ENCODE peak calls at places on chromosomes 3 and 15, in five cellular contexts. W is astrocyte, Y is mesenchymal stem cell, L is neuronal stem cell, R is A549. D is an unnamed sample.

GRCh38 chr15:67036775-67037555 is 28.4 kb upstream of the SMAD3 start:
- DNase-seq in W (no peak), Y (no peak), R (no peak), L (no peak), D (no peak)

GRCh38 chr3:46056686-46057085 is 29.4 kb upstream of the XCR1 start:
- DNase-seq in Y (no peak), R (no peak), W (no peak), L (no peak), D (no peak)

GRCh38 chr15:22979069-22979698 is 984 bp downstream of the CYFIP1 start:
- DNase-seq in L (peak), R (peak), Y (peak), W (peak), D (peak)

GRCh38 chr3:52202384-52203077 is 4.6 kb downstream of the ALAS1 start:
- DNase-seq in Y (peak), L (no peak), R (no peak), W (no peak), D (no peak)

GRCh38 chr3:142734834-142735233 is 11.0 kb downstream of the TRPC1 start:
- DNase-seq in L (no peak), R (no peak), W (no peak), Y (no peak), D (no peak)

GRCh38 chr15:90037961-90038633 is 37.0 kb downstream of the ZNF710 start:
- DNase-seq in Y (peak), R (no peak), L (no peak), W (peak), D (peak)

GRCh38 chr3:31934018-31934417 is 47.0 kb downstream of the OSBPL10 start:
- DNase-seq in R (no peak), Y (no peak), L (no peak), W (no peak), D (no peak)

GRCh38 chr3:170809975-170810357 is 60.0 kb downstream of the RPL22L1 start:
- DNase-seq in Y (peak), W (peak), R (no peak), L (no peak), D (peak)

GRCh38 chr3:8561365-8561764 is 59.7 kb downstream of the LMCD1 start:
- DNase-seq in L (no peak), R (no peak), Y (no peak), W (peak), D (no peak)

GRCh38 chr3:185063431-185063830 is 89.4 kb downstream of the C3orf70 start:
- DNase-seq in Y (no peak), L (no peak), R (no peak), W (no peak), D (no peak)
- H3K4me2 ChIP-seq in Y (no peak), L (no peak), R (no peak), W (no peak), D (no peak)

GRCh38 chr15:68506071-68506470 is 72.7 kb upstream of the CORO2B start:
- DNase-seq in W (no peak), Y (no peak), L (no peak), R (no peak), D (no peak)

GRCh38 chr15:68502398-68502901 is 70.5 kb upstream of the ITGA11 start:
- DNase-seq in R (no peak), W (no peak), L (no peak), Y (no peak), D (no peak)

GRCh38 chr15:68503791-68504720 is 72.1 kb upstream of the ITGA11 start:
- DNase-seq in L (no peak), W (peak), Y (peak), R (no peak), D (no peak)

GRCh38 chr15:68503213-68503612 is 71.2 kb upstream of the ITGA11 start:
- DNase-seq in W (no peak), L (no peak), R (no peak), Y (no peak), D (no peak)

GRCh38 chr15:68504721-68505090 is 72.7 kb upstream of the ITGA11 start:
- DNase-seq in Y (no peak), W (no peak), R (no peak), L (no peak), D (no peak)
- H3K4me2 ChIP-seq in Y (no peak), W (peak), R (no peak), L (no peak), D (no peak)

GRCh38 chr15:68210409-68210756 is 5.3 kb upstream of the CALML4 start:
- DNase-seq in W (no peak), Y (no peak), R (no peak), L (no peak), D (no peak)

GRCh38 chr15:68209272-68209671 is 4.1 kb upstream of the CALML4 start:
- DNase-seq in Y (no peak), L (no peak), R (no peak), W (no peak), D (no peak)

GRCh38 chr15:68210821-68211655 is 5.9 kb upstream of the CALML4 start:
- DNase-seq in W (no peak), L (peak), R (peak), Y (peak), D (peak)

GRCh38 chr15:68208641-68209240 is 3.6 kb upstream of the CALML4 start:
- DNase-seq in L (no peak), Y (no peak), R (no peak), W (no peak), D (no peak)

GRCh38 chr15:68209735-68210408 is 4.7 kb upstream of the CALML4 start:
- DNase-seq in W (no peak), L (no peak), R (no peak), Y (no peak), D (no peak)
- H3K4me2 ChIP-seq in W (no peak), L (no peak), R (no peak), Y (no peak), D (no peak)

DNA sequence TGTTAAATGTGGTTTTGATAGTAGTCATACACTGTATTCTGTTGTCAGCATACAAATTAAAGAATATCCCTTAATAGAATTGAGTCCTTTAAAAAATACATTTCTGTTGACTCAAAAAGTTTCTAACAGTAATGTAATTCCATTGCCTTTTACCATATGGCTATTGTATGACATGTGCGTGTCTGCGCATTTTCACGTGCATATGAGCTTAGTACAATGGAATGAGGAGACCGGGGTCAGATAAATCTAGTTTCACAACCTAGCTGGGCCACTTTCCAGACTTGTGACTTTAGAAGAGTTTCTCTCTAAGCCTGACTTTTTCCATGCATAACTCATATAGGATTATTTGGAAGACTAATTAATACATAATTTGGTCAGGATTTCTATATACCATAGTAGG is 38.7 kb downstream of the ZBTB38 start:
- DNase-seq in W (peak), L (no peak), R (no peak), Y (peak), D (peak)
- H3K4me2 ChIP-seq in W (peak), L (no peak), R (peak), Y (no peak), D (peak)

GRCh38 chr15:96333194-96334016 is 2.9 kb downstream of the NR2F2 start:
- DNase-seq in W (peak), Y (peak), R (no peak), L (peak), D (peak)

GRCh38 chr15:96335429-96335807 is 4.9 kb downstream of the NR2F2 start:
- DNase-seq in W (peak), L (peak), R (no peak), Y (peak), D (peak)

GRCh38 chr15:96334017-96334704 is 3.7 kb downstream of the NR2F2 start:
- DNase-seq in R (no peak), W (peak), L (peak), Y (peak), D (no peak)

GRCh38 chr15:96336045-96336642 is 5.6 kb downstream of the NR2F2 start:
- DNase-seq in W (no peak), R (no peak), Y (peak), L (peak), D (no peak)

DNA sequence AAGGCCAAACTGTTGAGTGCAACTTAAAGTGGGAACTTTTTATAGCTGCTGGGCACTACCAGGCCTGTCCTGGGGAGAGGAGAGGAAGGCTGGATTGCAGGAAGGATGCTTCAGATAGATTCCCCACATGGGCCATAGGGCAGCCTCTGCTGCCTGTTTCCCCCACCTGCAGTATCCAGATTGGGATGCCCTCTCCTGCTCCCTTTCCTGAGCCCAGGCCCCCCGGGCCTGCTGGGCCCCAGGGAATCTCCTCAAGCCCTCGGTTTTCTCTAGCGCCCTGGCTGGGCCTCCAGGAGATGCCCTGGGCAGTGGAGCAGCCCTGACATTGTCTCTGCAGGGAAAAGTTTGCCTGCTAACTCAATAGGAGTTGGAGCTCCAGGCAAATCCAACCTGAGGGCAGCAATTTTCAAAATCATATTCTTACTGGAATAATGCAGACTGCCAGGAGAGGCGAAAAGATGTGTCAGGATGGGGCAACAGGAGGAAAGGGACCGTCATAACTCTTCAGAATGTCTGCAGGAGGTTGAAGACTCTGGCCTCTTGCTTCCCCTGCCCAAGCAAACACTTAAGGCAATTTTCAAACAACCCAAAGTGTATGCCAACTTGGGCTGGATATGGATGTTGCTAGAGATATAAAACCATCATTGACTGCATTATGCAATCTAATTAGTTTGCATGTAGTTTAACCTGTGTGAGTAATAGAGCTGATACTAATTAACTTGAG is 4.4 kb downstream of the NR2F2 start:
- DNase-seq in W (peak), Y (peak), R (no peak), L (no peak), D (peak)
- H3K4me2 ChIP-seq in W (peak), Y (peak), R (peak), L (peak), D (peak)

DNA sequence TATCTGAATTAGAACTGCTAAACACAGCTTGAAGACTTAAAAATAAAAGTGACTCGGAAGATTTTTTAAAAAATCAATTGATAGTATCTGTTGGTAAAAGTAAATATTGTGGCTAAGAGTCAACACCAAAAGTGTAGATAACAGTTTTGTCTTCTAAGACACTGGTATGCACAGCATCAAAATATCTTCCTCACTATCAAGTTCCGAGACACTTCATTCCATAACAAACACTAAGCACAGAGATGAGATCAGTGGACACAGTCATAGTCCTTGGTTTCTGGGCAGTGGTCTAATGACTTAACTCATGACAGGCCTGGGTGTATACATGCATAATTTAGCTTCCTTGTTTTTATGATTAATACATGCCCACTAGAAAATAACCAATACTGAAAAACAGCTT is 63.2 kb downstream of the PXYLP1 start:
- DNase-seq in R (peak), W (peak), L (no peak), Y (peak), D (peak)
- H3K4me2 ChIP-seq in R (peak), W (peak), L (no peak), Y (no peak), D (peak)